ENCODE peak calls at places on chromosomes 13 and 19, in four cellular contexts. R is A549, E is K562, L is GM12878. C is an unnamed sample.

GRCh38 chr13:33284916-33285315 is 639 bp downstream of the STARD13 start:
- DNase-seq in E (no peak), L (no peak), R (no peak), C (no peak)

GRCh38 chr13:25375727-25376358 is 4.1 kb downstream of the ATP8A2 start:
- DNase-seq in E (peak), R (peak), L (no peak), C (peak)

GRCh38 chr19:45153339-45154063 is 7.3 kb downstream of the NKPD1 start:
- DNase-seq in R (no peak), L (no peak), E (peak), C (peak)

GRCh38 chr13:66154981-66155380 is 1075.2 kb downstream of the PCDH9 start:
- DNase-seq in E (no peak), R (no peak), L (no peak), C (peak)

GRCh38 chr13:46327256-46327655 is 59.8 kb downstream of the RUBCNL start:
- DNase-seq in R (no peak), E (no peak), L (no peak), C (no peak)

GRCh38 chr19:45577111-45577905 is 7.3 kb downstream of the OPA3 start:
- DNase-seq in L (no peak), R (peak), E (no peak), C (peak)

GRCh38 chr13:99976502-99977115 is 5.0 kb upstream of the ZIC2 start:
- DNase-seq in L (no peak), E (no peak), R (no peak), C (no peak)

GRCh38 chr13:83716121-83716520 is 166.2 kb downstream of the SLITRK1 start:
- DNase-seq in E (no peak), R (no peak), L (no peak), C (no peak)

GRCh38 chr19:51121257-51121656 is 3.4 kb upstream of the SIGLEC9 start:
- DNase-seq in R (no peak), L (no peak), E (no peak), C (no peak)

GRCh38 chr19:7292950-7293794 is 1.0 kb downstream of the INSR start:
- DNase-seq in E (no peak), L (no peak), R (no peak), C (no peak)

GRCh38 chr13:79434578-79434977 is 28.5 kb upstream of the RBM26 start:
- DNase-seq in L (no peak), E (no peak), R (no peak), C (peak)

GRCh38 chr19:10736189-10736588 is 18.3 kb downstream of the DNM2 start:
- DNase-seq in L (no peak), E (no peak), R (no peak), C (no peak)

GRCh38 chr13:59360108-59360507 is 803.6 kb downstream of the DIAPH3 start:
- DNase-seq in E (no peak), L (no peak), R (no peak), C (no peak)

GRCh38 chr19:55493052-55493649 is 4.9 kb downstream of the SSC5D start:
- DNase-seq in L (no peak), E (no peak), R (no peak), C (peak)

GRCh38 chr13:47251771-47252170 is 354.9 kb upstream of the HTR2A start:
- DNase-seq in E (no peak), L (no peak), R (no peak), C (no peak)

GRCh38 chr13:112245179-112245724 is 130.9 kb upstream of the SPACA7 start:
- DNase-seq in E (no peak), L (no peak), R (no peak), C (no peak)

GRCh38 chr13:44760434-44760833 is 184.3 kb upstream of the TSC22D1 start:
- DNase-seq in R (no peak), E (no peak), L (no peak), C (no peak)

GRCh38 chr13:26007774-26008173 is 44.0 kb downstream of the SHISA2 start:
- DNase-seq in E (no peak), R (no peak), L (no peak), C (no peak)

GRCh38 chr13:24148414-24149305 is 11.9 kb upstream of the SPATA13 start:
- DNase-seq in L (no peak), E (no peak), R (peak), C (peak)

GRCh38 chr19:7257148-7258041 is 36.8 kb downstream of the INSR start:
- DNase-seq in E (peak), R (no peak), L (no peak), C (peak)

GRCh38 chr19:46384396-46384795 is 29.0 kb downstream of the CCDC8 start:
- DNase-seq in E (no peak), R (no peak), L (no peak), C (no peak)

GRCh38 chr19:35141627-35142401 is 1.2 kb upstream of the FXYD7 start:
- DNase-seq in E (no peak), R (no peak), L (no peak), C (no peak)

GRCh38 chr19:40322271-40322610 is 26.0 kb downstream of the C19orf47 start:
- DNase-seq in L (no peak), R (no peak), E (no peak), C (no peak)

GRCh38 chr13:73870970-73871935 is 263.0 kb downstream of the KLF12 start:
- DNase-seq in L (no peak), E (no peak), R (no peak), C (peak)

DNA sequence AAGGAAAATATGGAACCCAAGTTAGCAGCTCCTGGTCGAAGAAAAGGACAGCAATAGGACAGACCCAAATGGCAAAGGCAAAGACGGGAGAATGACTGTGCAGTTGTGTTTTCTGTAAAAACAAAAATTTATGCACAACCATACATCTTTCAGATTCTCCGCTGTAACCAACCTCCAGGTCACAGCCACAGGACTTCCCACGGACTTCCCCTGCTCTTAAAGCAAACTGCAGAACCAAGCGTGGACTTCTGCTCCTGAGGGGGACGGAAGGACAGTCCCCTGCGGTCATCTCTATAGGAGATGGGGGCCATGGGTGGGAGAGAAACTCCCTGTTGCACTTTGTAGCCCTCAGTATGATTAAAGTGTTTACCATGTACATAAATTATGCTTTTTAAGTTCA is 2.5 kb downstream of the GRTP1 start:
- DNase-seq in L (no peak), R (no peak), E (no peak), C (no peak)
- TF ChIP-seq POLR2A in L (no peak), R (no peak), E (no peak), C (no peak)

GRCh38 chr13:22227895-22228294 is 557.0 kb downstream of the FGF9 start:
- DNase-seq in R (no peak), E (no peak), L (peak), C (no peak)

GRCh38 chr13:22235285-22235949 is 564.5 kb downstream of the FGF9 start:
- DNase-seq in L (no peak), E (no peak), R (no peak), C (peak)

GRCh38 chr13:22232186-22232585 is 561.3 kb downstream of the FGF9 start:
- DNase-seq in L (no peak), E (no peak), R (no peak), C (no peak)

GRCh38 chr13:22229916-22230315 is 559.0 kb downstream of the FGF9 start:
- DNase-seq in E (no peak), R (no peak), L (no peak), C (no peak)
- TF ChIP-seq RCOR1 in E (no peak), R (no peak), L (no peak), C (no peak)

GRCh38 chr19:17264641-17264979 is at the start of gene USHBP1:
- DNase-seq in E (no peak), L (no peak), R (no peak), C (no peak)
- TF ChIP-seq POLR2A in E (no peak), L (no peak), R (no peak), C (no peak)

DNA sequence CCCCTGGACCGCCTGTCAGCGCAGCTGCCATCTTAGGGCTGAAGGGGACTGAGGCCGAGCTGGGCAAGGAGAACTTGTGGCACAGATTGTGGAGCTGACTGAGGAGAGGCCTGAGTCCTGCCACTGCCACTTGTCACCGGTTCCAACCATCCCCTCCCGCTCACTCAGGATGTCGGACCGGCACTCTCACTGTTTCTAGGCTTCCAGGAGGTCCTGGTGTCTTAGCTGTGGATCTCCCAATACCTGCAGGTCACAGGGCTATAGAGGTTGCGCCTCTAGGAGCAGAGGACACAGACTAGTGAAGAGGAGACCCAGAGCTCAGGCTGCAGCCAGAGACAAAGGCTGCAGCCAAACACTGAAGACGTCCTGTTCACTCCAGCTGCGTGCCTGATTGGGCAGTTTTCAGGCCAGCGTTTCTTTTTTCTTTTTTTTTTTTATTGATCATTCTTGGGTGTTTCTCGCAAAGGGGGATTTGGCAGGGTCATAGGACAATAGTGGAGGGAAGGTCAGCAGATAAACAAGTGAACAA is 15.3 kb upstream of the ZNF486 start:
- DNase-seq in E (no peak), R (no peak), L (no peak), C (no peak)
- TF ChIP-seq RCOR1 in E (no peak), R (no peak), L (no peak), C (no peak)

DNA sequence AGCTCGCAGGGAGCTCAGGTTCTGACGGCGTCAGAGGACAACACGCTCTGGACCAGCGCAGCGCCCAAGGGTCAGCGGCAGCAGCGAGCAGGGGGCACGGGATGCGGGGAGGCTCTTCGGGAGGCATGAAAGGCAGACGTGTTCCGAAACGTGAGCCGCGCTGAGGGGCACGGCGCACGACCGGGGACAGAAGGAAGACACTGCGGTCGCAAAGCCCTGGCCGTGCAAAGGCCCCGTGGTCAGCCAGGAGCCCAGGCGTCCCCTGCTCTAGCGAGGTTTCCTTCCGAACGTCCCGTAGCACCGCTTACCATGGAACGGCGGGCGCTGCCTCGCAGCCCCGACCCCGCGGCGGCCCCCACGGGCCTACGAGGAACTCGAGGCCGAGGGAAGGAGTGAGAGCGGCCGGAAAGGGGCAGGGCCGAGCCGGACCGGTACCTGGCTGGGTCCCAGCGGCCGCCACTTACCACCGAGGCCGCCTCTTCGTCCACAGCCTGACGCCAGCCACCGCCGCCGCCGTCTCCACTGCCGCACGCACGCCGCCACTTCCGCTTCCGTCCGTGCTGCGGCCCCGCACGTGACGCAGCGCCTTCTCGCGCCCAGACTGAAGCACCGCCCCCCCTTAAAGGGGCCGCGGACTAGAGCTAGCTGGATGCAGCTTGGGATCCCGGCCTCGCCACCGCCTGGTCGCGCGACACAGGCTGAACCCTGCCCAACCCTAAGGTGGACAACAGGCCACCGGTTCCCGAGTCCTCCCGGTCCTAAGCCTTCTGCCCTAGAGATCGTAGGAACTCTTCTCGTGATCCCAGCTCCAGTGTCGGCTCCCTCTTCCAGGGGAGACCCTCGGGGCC is 9.4 kb downstream of the ABHD17A start:
- DNase-seq in L (peak), R (no peak), E (peak), C (peak)
- TF ChIP-seq POLR2A in L (peak), R (peak), E (peak), C (peak)

GRCh38 chr19:17842663-17843313 is 5.0 kb downstream of the JAK3 start:
- DNase-seq in L (no peak), E (no peak), R (no peak), C (no peak)

GRCh38 chr19:17843428-17843827 is 4.4 kb downstream of the JAK3 start:
- DNase-seq in E (no peak), R (no peak), L (no peak), C (no peak)

GRCh38 chr19:17841371-17841809 is 6.4 kb downstream of the JAK3 start:
- DNase-seq in R (peak), L (no peak), E (no peak), C (no peak)

GRCh38 chr19:17843908-17844490 is 3.8 kb downstream of the JAK3 start:
- DNase-seq in R (no peak), L (no peak), E (no peak), C (no peak)

DNA sequence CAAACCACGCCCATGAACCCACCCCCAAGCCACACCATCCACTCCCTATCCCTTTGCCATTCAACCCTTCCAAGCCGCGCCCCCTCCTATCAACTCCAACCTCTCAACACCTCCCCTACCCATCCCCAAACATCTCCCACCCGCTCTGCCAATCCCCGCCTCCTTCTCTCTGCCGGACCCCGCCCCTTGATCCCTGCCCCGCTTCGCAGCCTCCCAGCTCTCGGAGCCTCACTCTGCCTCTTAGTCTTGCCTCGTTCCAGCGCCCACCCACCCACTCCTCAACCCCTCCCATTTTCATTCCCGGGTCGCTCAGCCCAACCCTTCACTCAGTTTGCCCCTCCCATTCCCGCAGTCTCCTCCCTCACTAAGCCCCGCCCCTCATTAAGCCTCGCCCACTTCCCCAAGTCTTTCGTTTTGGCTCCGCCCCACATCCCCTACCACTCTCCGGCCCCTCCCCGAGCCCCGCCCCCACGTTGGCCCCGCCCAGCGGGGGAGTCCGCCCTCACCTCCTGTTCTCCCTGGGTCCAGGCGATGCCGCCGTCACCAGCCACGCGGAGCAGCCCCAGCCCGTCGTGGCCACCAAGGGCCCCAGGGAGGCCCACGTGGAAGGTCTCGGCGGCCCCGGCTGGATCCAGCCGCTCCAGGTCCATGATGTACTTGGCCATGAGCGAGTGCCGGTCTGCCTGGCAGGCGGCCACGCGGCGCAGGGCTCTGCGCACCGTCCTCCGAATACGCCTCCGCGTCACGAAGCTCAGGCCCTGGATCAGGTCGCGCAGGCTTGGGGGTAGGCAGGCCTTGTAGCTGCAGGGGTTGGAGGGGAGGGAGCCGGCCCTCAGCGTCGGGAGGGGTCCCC is 5.7 kb downstream of the JAK3 start:
- DNase-seq in E (peak), R (peak), L (no peak), C (peak)
- TF ChIP-seq RCOR1 in E (no peak), R (no peak), L (no peak), C (no peak)